ENCODE peak calls at places on chromosomes 11 and 22, in five cellular contexts. L is CD8-positive, alpha-beta memory T cell; O is HAP-1; H is pancreas; V is iPS DF 6.9. Q is an unnamed sample. For H3K4me1, the result is how much of the 10 kb centered on the place peaks cover.

GRCh38 chr11:126456783-126457542 is 101.5 kb downstream of the ST3GAL4 start:
- DNase-seq in V (no peak), H (no peak), O (no peak), L (no peak), Q (no peak)

GRCh38 chr22:50267591-50268390 is 2.4 kb downstream of the MAPK11 start:
- DNase-seq in O (no peak), L (no peak), H (no peak), V (no peak), Q (peak)

GRCh38 chr11:8060801-8061554 is 20.0 kb upstream of the TUB start:
- DNase-seq in H (no peak), O (no peak), L (peak), V (no peak), Q (no peak)

GRCh38 chr22:44369241-44369652 is 56.5 kb upstream of the SHISAL1 start:
- DNase-seq in O (no peak), L (peak), V (peak), H (peak), Q (no peak)

GRCh38 chr11:105900515-105901035 is 121.5 kb downstream of the MSANTD4 start:
- DNase-seq in L (no peak), O (no peak), H (no peak), V (no peak), Q (no peak)

GRCh38 chr22:49585695-49586243 is 241.9 kb downstream of the BRD1 start:
- DNase-seq in H (no peak), L (no peak), O (no peak), V (no peak), Q (no peak)

GRCh38 chr11:65870706-65871681 is 1.6 kb downstream of the EFEMP2 start:
- DNase-seq in V (no peak), H (peak), L (no peak), O (no peak), Q (no peak)

GRCh38 chr11:69253028-69253427 is 40.9 kb upstream of the MYEOV start:
- DNase-seq in L (no peak), V (no peak), O (no peak), H (no peak), Q (no peak)

GRCh38 chr11:26987205-26987604 is 6.7 kb upstream of the FIBIN start:
- DNase-seq in V (no peak), L (no peak), O (no peak), H (no peak), Q (no peak)

GRCh38 chr11:100638648-100639047 is 48.4 kb upstream of the ARHGAP42 start:
- DNase-seq in V (no peak), H (no peak), O (no peak), L (no peak), Q (no peak)

GRCh38 chr11:13885083-13885482 is 77.4 kb upstream of the SPON1 start:
- DNase-seq in O (no peak), L (no peak), H (no peak), V (no peak), Q (no peak)

GRCh38 chr11:64341851-64342791 is 2.1 kb downstream of the CCDC88B start:
- DNase-seq in H (peak), V (no peak), O (peak), L (peak), Q (peak)

GRCh38 chr11:77090373-77091111 is 12.1 kb upstream of the OMP start:
- DNase-seq in L (no peak), V (no peak), O (no peak), H (peak), Q (no peak)

GRCh38 chr11:83971063-83971462 is 684.9 kb upstream of the CCDC90B start:
- DNase-seq in L (no peak), H (no peak), O (no peak), V (no peak), Q (no peak)

GRCh38 chr11:88178211-88178610 is 3.0 kb upstream of the RAB38 start:
- DNase-seq in L (no peak), O (no peak), V (no peak), H (no peak), Q (no peak)

GRCh38 chr11:125070699-125071254 is 7.7 kb downstream of the SLC37A2 start:
- DNase-seq in O (no peak), V (no peak), H (peak), L (no peak), Q (no peak)

GRCh38 chr22:24185001-24185500 is 3.8 kb downstream of the SUSD2 start:
- DNase-seq in H (peak), V (no peak), O (no peak), L (peak), Q (no peak)

GRCh38 chr11:83293436-83293732 is 7.2 kb upstream of the CCDC90B start:
- DNase-seq in V (no peak), L (no peak), H (no peak), O (no peak), Q (no peak)

GRCh38 chr11:19656140-19656541 is 56.5 kb upstream of the NAV2 start:
- DNase-seq in V (no peak), O (no peak), H (no peak), L (no peak), Q (no peak)

GRCh38 chr22:25748704-25749103 is 6.7 kb downstream of the MYO18B start:
- DNase-seq in H (no peak), L (no peak), O (no peak), V (no peak), Q (no peak)

GRCh38 chr22:22728382-22728781 is 84.0 kb downstream of the GGTLC2 start:
- DNase-seq in O (no peak), H (no peak), V (no peak), L (no peak), Q (no peak)

GRCh38 chr11:117249571-117249970 is 17.1 kb downstream of the RNF214 start:
- DNase-seq in H (no peak), O (no peak), V (no peak), L (no peak), Q (no peak)

GRCh38 chr22:40053460-40053859 is 58.7 kb downstream of the FAM83F start:
- DNase-seq in H (no peak), V (no peak), L (no peak), O (no peak), Q (no peak)

GRCh38 chr22:40054486-40054885 is 59.7 kb downstream of the FAM83F start:
- DNase-seq in H (no peak), V (no peak), O (no peak), L (no peak), Q (no peak)

GRCh38 chr22:40055143-40055926 is 60.6 kb downstream of the FAM83F start:
- DNase-seq in V (no peak), O (no peak), L (no peak), H (no peak), Q (peak)

GRCh38 chr22:40050258-40050657 is 55.5 kb downstream of the FAM83F start:
- DNase-seq in L (no peak), V (no peak), O (no peak), H (no peak), Q (no peak)

DNA sequence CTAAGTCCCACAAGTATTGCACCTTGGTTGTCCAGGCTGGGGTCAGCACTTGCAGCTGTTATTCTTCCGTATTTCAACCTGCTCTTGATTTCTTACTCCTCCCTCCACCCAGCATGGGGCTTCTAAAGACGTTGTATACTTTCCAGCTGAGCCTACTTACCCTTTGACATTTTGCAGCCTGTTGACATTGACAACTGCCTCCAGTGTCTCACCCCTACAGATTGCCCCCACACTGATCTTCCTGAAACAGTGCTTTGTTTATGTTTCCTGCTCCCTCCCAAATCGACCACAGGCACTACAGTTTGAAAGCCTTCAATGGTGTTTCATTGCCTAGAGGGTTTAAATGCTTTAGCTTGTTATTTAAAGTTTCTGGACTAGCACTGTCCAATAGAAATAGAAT is 56.6 kb downstream of the FAM83F start:
- DNase-seq in V (no peak), O (no peak), H (no peak), L (no peak), Q (no peak)
- H3K4me1 ChIP-seq in V (under half), O (under half), H (under half), L (half or more), Q (half or more)

GRCh38 chr22:37258810-37259472 is 14.9 kb upstream of the RAC2 start:
- DNase-seq in L (no peak), O (no peak), V (no peak), H (no peak), Q (no peak)
- H3K4me3 ChIP-seq in L (no peak), O (no peak), V (no peak), H (no peak), Q (no peak)

GRCh38 chr11:106958506-106959248 is 59.6 kb downstream of the GUCY1A2 start:
- DNase-seq in V (no peak), L (no peak), H (no peak), O (no peak), Q (no peak)

GRCh38 chr11:106961048-106961447 is 57.2 kb downstream of the GUCY1A2 start:
- DNase-seq in H (no peak), L (no peak), V (no peak), O (no peak), Q (no peak)

GRCh38 chr11:106961518-106961917 is 56.8 kb downstream of the GUCY1A2 start:
- DNase-seq in O (no peak), V (no peak), L (no peak), H (no peak), Q (no peak)

GRCh38 chr11:106959386-106959785 is 58.9 kb downstream of the GUCY1A2 start:
- DNase-seq in H (no peak), L (no peak), V (no peak), O (no peak), Q (no peak)

DNA sequence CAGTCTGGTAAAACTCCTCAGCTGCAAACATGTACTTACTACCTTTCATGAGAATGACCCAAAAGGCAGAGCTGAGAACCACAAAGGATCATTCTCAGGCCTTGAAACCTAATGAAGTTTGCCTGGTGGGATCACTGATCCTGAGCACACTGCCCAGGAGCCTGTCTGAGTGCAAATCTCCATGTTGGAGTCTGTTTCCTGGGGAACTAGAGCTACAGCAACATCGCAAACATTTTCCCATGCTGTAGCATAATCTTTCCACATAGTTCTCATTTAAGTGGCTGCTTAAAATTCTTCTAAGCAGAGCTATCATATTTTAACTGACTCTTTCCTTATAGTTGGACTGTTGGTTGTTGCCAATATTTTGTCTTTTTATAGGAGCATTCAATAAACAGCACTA is 58.5 kb downstream of the GUCY1A2 start:
- DNase-seq in H (no peak), O (no peak), V (no peak), L (no peak), Q (no peak)
- H3K4me1 ChIP-seq in H (under half), O (under half), V (under half), L (under half), Q (under half)

GRCh38 chr11:111917788-111918187 is 925 bp upstream of the C11orf52 start:
- DNase-seq in V (no peak), H (no peak), O (no peak), L (no peak), Q (no peak)

GRCh38 chr11:111916768-111917167 is 1.9 kb upstream of the C11orf52 start:
- DNase-seq in O (no peak), H (no peak), L (no peak), V (no peak), Q (no peak)

GRCh38 chr11:111920908-111921307 is 2.2 kb downstream of the C11orf52 start:
- DNase-seq in V (no peak), O (no peak), H (no peak), L (no peak), Q (no peak)

GRCh38 chr11:111917312-111917711 is 1.4 kb upstream of the C11orf52 start:
- DNase-seq in L (no peak), V (no peak), O (no peak), H (no peak), Q (no peak)

GRCh38 chr11:111918390-111919256 is at the start of gene C11orf52:
- DNase-seq in V (peak), L (no peak), O (no peak), H (peak), Q (no peak)
- H3K4me3 ChIP-seq in V (no peak), L (no peak), O (no peak), H (peak), Q (no peak)

GRCh38 chr22:37161442-37161841 is 11.7 kb upstream of the IL2RB start:
- DNase-seq in V (no peak), L (no peak), O (no peak), H (peak), Q (no peak)
- H3K4me1 ChIP-seq in V (under half), L (half or more), O (under half), H (under half), Q (under half)

GRCh38 chr22:45608763-45609180 is 62.9 kb upstream of the ATXN10 start:
- DNase-seq in H (no peak), V (no peak), O (no peak), L (no peak), Q (no peak)

GRCh38 chr22:45612940-45613339 is 58.7 kb upstream of the ATXN10 start:
- DNase-seq in H (no peak), L (no peak), O (no peak), V (no peak), Q (no peak)

GRCh38 chr22:45616432-45616831 is 55.2 kb upstream of the ATXN10 start:
- DNase-seq in V (no peak), O (no peak), L (no peak), H (no peak), Q (no peak)

GRCh38 chr22:45615364-45615763 is 56.3 kb upstream of the ATXN10 start:
- DNase-seq in V (no peak), O (no peak), H (no peak), L (no peak), Q (no peak)

DNA sequence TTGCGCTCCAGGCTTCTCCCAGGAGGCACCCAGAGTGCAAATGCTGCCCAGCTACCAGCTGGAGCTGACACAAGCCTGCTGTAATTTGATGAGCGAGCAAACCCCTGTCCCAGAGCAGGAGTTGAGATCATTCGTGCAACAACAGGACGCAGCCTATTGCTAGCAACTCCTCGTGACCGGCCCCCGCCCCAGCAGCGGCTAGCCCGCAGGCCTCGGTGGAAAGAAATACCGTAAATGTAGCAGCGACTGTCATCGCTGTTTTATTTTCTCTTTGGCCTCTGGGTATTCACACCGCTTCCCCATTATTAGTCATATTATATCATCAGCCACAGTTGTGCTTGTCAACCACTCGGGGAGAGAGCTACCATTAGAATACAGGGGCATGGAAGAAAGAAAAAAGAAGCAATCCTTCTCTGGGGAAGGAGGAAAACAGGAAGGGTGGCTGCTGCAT is 59.2 kb upstream of the ATXN10 start:
- DNase-seq in H (no peak), O (no peak), L (no peak), V (no peak), Q (no peak)
- H3K4me3 ChIP-seq in H (no peak), O (no peak), L (no peak), V (no peak), Q (no peak)

GRCh38 chr11:110125632-110126031 is 32.4 kb downstream of the ZC3H12C start:
- DNase-seq in O (no peak), H (no peak), V (no peak), L (no peak), Q (no peak)

GRCh38 chr11:110130642-110131238 is 37.5 kb downstream of the ZC3H12C start:
- DNase-seq in H (no peak), O (peak), V (no peak), L (no peak), Q (no peak)

GRCh38 chr11:110124605-110125004 is 31.4 kb downstream of the ZC3H12C start:
- DNase-seq in H (no peak), V (no peak), O (no peak), L (no peak), Q (no peak)

GRCh38 chr11:110128161-110128560 is 35.0 kb downstream of the ZC3H12C start:
- DNase-seq in H (no peak), L (no peak), O (peak), V (peak), Q (no peak)

GRCh38 chr11:110126936-110127335 is 33.7 kb downstream of the ZC3H12C start:
- DNase-seq in L (no peak), V (no peak), O (no peak), H (no peak), Q (no peak)
- H3K4me1 ChIP-seq in L (under half), V (under half), O (under half), H (under half), Q (under half)

GRCh38 chr11:2927493-2927800 is 1.8 kb downstream of the PHLDA2 start:
- DNase-seq in L (no peak), V (no peak), O (no peak), H (no peak), Q (no peak)
- H3K4me3 ChIP-seq in L (no peak), V (no peak), O (no peak), H (no peak), Q (no peak)

DNA sequence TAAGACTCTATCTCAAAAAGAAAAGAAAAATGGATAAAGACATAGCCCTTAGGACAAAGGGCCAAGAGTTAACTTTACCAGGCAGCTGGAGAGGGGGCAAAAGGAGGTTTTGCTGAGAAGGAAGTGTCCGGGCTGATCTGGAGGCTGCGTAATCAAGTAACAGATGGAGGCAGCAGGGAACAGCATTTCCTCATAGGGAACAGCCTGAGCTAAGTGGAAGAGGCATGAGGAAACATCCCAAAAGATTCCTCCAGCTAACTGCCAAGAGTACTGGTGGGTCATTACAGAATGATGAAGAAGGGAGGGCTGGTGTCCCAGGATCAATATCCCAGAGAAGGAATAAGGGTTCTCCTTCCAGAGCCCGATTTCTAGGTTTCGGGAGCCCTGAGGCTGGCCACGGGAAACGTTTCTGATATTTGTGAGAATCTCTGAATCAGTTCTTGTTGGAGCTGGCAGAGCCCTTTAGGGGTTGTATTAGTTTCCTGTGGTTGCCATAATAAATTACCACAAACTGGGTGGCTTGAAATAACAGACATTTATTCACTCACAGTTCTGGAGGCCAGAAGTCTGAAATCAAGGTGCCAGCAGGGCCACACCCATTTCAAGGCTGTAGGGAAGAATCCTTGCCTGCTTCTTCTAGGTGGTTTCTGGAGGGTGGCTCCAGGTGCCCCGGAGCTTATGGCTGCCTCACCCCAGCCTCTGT is 21.2 kb downstream of the LIF start:
- DNase-seq in L (no peak), O (no peak), H (no peak), V (no peak), Q (no peak)
- H3K4me1 ChIP-seq in L (under half), O (under half), H (under half), V (under half), Q (under half)